ENCODE peak calls at places on chromosome 19, in four cellular contexts. Q is nucleus accumbens; J is hippocampal formation; E is activated CD4-positive, alpha-beta T cell treated with anti-CD3 and anti-CD28 coated beads, Interleukin-2, amount 50 U/mL, for 1 hour. W is an unnamed sample.

GRCh38 chr19:47374876-47375693 is 26.0 kb downstream of the DHX34 start:
- DNase-seq in J (no peak), E (no peak), Q (no peak), W (no peak)

GRCh38 chr19:2339644-2340310 is 11.3 kb downstream of the SPPL2B start:
- DNase-seq in E (no peak), Q (no peak), J (no peak), W (no peak)

GRCh38 chr19:18332917-18333530 is 7.4 kb upstream of the PGPEP1 start:
- DNase-seq in J (no peak), E (no peak), Q (no peak), W (no peak)

GRCh38 chr19:48608798-48609263 is 2.3 kb downstream of the SPACA4 start:
- DNase-seq in Q (no peak), E (peak), J (no peak), W (no peak)

GRCh38 chr19:29121684-29122083 is 91.3 kb downstream of the UQCRFS1 start:
- DNase-seq in E (no peak), J (no peak), Q (no peak), W (no peak)

GRCh38 chr19:29545866-29546582 is 20.2 kb downstream of the VSTM2B start:
- DNase-seq in J (no peak), E (no peak), Q (no peak), W (no peak)

GRCh38 chr19:33394006-33394722 is 20.7 kb downstream of the CEBPG start:
- DNase-seq in E (no peak), Q (no peak), J (no peak), W (no peak)

GRCh38 chr19:7861619-7862412 is 12.4 kb downstream of the PRR36 start:
- DNase-seq in E (no peak), J (no peak), Q (no peak), W (no peak)

GRCh38 chr19:37966211-37967072 is 59.4 kb downstream of the SIPA1L3 start:
- DNase-seq in E (no peak), J (no peak), Q (no peak), W (no peak)

GRCh38 chr19:50663280-50663790 is 14.1 kb downstream of the C19orf81 start:
- DNase-seq in Q (no peak), E (no peak), J (no peak), W (no peak)

GRCh38 chr19:42199440-42200115 is 17.9 kb downstream of the DEDD2 start:
- DNase-seq in Q (no peak), E (peak), J (no peak), W (no peak)

GRCh38 chr19:10543059-10543419 is 665 bp upstream of the ATG4D start:
- DNase-seq in J (no peak), Q (no peak), E (no peak), W (no peak)

GRCh38 chr19:51708811-51709210 is 15.0 kb downstream of the HAS1 start:
- DNase-seq in E (no peak), J (no peak), Q (no peak), W (no peak)

W was measured in dorsolateral prefrontal cortex.